ENCODE peak calls at places on chromosomes 7 and 10, in seven cellular contexts. S, Y, B, R, E, M and G are unnamed samples. For H3K27me3, the result is how much of the 10 kb centered on the place peaks cover.

GRCh38 chr7:18370689-18371088 is 124.9 kb upstream of the HDAC9 start:
- DNase-seq in S (no peak), Y (no peak), B (no peak), R (no peak), E (no peak), M (no peak), G (no peak)

GRCh38 chr10:114174462-114175190 is 623 bp upstream of the CCDC186 start:
- DNase-seq in S (peak), Y (no peak), B (peak), R (no peak), E (peak), M (no peak), G (no peak)

GRCh38 chr7:141356096-141356495 is 195.1 kb upstream of the AGK start:
- DNase-seq in S (no peak), Y (no peak), B (no peak), R (no peak), E (no peak), M (no peak), G (no peak)

GRCh38 chr7:130544356-130544755 is 52.5 kb downstream of the MEST start:
- DNase-seq in S (no peak), Y (no peak), B (no peak), R (no peak), E (no peak), M (no peak), G (no peak)

GRCh38 chr10:93745411-93746065 is 12.2 kb upstream of the LGI1 start:
- DNase-seq in S (no peak), Y (peak), B (no peak), R (peak), E (no peak), M (no peak), G (no peak)

GRCh38 chr7:67896721-67897120 is 900.1 kb downstream of the TYW1 start:
- DNase-seq in S (no peak), Y (no peak), B (no peak), R (no peak), E (no peak), M (no peak), G (no peak)

GRCh38 chr10:95600158-95600557 is 39.0 kb upstream of the SORBS1 start:
- DNase-seq in S (no peak), Y (no peak), B (no peak), R (no peak), E (no peak), M (no peak), G (no peak)

GRCh38 chr7:131123991-131124629 is 203.6 kb upstream of the MKLN1 start:
- DNase-seq in S (no peak), Y (no peak), B (no peak), R (no peak), E (no peak), M (no peak), G (no peak)

GRCh38 chr7:121138262-121138933 is 149.9 kb downstream of the CPED1 start:
- DNase-seq in S (no peak), Y (no peak), B (no peak), R (no peak), E (no peak), M (no peak), G (no peak)

GRCh38 chr10:17850526-17850925 is 41.4 kb downstream of the MRC1 start:
- DNase-seq in S (no peak), Y (no peak), B (no peak), R (no peak), E (no peak), M (no peak), G (no peak)

GRCh38 chr10:32054087-32054486 is 2.1 kb downstream of the KIF5B start:
- DNase-seq in S (no peak), Y (no peak), B (no peak), R (peak), E (peak), M (no peak), G (no peak)

GRCh38 chr7:64685741-64686140 is 19.8 kb downstream of the ZNF107 start:
- DNase-seq in S (no peak), Y (no peak), B (no peak), R (no peak), E (no peak), M (no peak), G (no peak)

GRCh38 chr10:33993917-33994316 is 659.5 kb upstream of the NRP1 start:
- DNase-seq in S (no peak), Y (no peak), B (no peak), R (no peak), E (no peak), M (no peak), G (no peak)

GRCh38 chr10:109889867-109890266 is 33.4 kb downstream of the XPNPEP1 start:
- DNase-seq in S (no peak), Y (no peak), B (no peak), R (no peak), E (peak), M (no peak), G (no peak)

GRCh38 chr7:22357311-22358175 is 589 bp upstream of the RAPGEF5 start:
- DNase-seq in S (no peak), Y (peak), B (no peak), R (peak), E (peak), M (peak), G (no peak)

GRCh38 chr10:79196470-79197461 is 128.0 kb downstream of the ZMIZ1 start:
- DNase-seq in S (peak), Y (peak), B (peak), R (peak), E (peak), M (peak), G (no peak)

GRCh38 chr10:7260912-7261700 is 149.7 kb downstream of the SFMBT2 start:
- DNase-seq in S (no peak), Y (no peak), B (no peak), R (no peak), E (peak), M (no peak), G (no peak)

GRCh38 chr10:124375353-124375614 is 43.4 kb downstream of the OAT start:
- DNase-seq in S (no peak), Y (no peak), B (no peak), R (no peak), E (no peak), M (no peak), G (no peak)

GRCh38 chr7:155821851-155822250 is 9.6 kb upstream of the SHH start:
- DNase-seq in S (no peak), Y (no peak), B (no peak), R (no peak), E (no peak), M (no peak), G (no peak)

GRCh38 chr10:130368761-130369560 is 232.8 kb downstream of the GLRX3 start:
- DNase-seq in S (no peak), Y (no peak), B (no peak), R (no peak), E (no peak), M (no peak), G (no peak)

GRCh38 chr10:71274901-71275796 is 43.9 kb upstream of the SLC29A3 start:
- DNase-seq in S (no peak), Y (no peak), B (no peak), R (no peak), E (no peak), M (no peak), G (no peak)

GRCh38 chr10:85916999-85917573 is 449.5 kb downstream of the GRID1 start:
- DNase-seq in S (no peak), Y (no peak), B (no peak), R (no peak), E (no peak), M (no peak), G (no peak)

GRCh38 chr10:75107756-75108683 is 3.4 kb upstream of the SAMD8 start:
- DNase-seq in S (no peak), Y (peak), B (no peak), R (no peak), E (no peak), M (peak), G (no peak)

GRCh38 chr10:21572578-21572977 is 38.5 kb downstream of the MLLT10 start:
- DNase-seq in S (peak), Y (no peak), B (no peak), R (no peak), E (peak), M (no peak), G (no peak)

GRCh38 chr7:99096124-99096887 is 47.6 kb downstream of the SMURF1 start:
- DNase-seq in S (no peak), Y (no peak), B (no peak), R (no peak), E (peak), M (no peak), G (no peak)

GRCh38 chr10:118960166-118961090 is 69.1 kb upstream of the NANOS1 start:
- DNase-seq in S (no peak), Y (no peak), B (no peak), R (no peak), E (no peak), M (no peak), G (no peak)

GRCh38 chr7:108034586-108034985 is 31.6 kb upstream of the LAMB1 start:
- DNase-seq in S (no peak), Y (peak), B (no peak), R (no peak), E (no peak), M (no peak), G (no peak)

GRCh38 chr10:73234695-73235094 is 12.4 kb downstream of the DNAJC9 start:
- DNase-seq in S (no peak), Y (no peak), B (no peak), R (no peak), E (no peak), M (no peak), G (no peak)

GRCh38 chr7:28102778-28103177 is 77.8 kb downstream of the JAZF1 start:
- DNase-seq in S (peak), Y (no peak), B (no peak), R (no peak), E (peak), M (peak), G (no peak)

GRCh38 chr7:47557986-47558670 is 23.8 kb downstream of the TNS3 start:
- DNase-seq in S (no peak), Y (peak), B (no peak), R (no peak), E (no peak), M (peak), G (no peak)

GRCh38 chr10:132418520-132419416 is 21.8 kb downstream of the PWWP2B start:
- DNase-seq in S (peak), Y (peak), B (no peak), R (no peak), E (no peak), M (peak), G (peak)
- H3K4me3 ChIP-seq in S (no peak), Y (peak), B (no peak), R (no peak), E (no peak), M (no peak), G (no peak)

GRCh38 chr7:49986191-49986590 is 106.9 kb downstream of the ZPBP start:
- DNase-seq in S (no peak), Y (no peak), B (no peak), R (no peak), E (no peak), M (no peak), G (no peak)
- H3K27me3 ChIP-seq in S (under half), Y (under half), B (under half), R (under half), E (under half), M (under half), G (under half)

DNA sequence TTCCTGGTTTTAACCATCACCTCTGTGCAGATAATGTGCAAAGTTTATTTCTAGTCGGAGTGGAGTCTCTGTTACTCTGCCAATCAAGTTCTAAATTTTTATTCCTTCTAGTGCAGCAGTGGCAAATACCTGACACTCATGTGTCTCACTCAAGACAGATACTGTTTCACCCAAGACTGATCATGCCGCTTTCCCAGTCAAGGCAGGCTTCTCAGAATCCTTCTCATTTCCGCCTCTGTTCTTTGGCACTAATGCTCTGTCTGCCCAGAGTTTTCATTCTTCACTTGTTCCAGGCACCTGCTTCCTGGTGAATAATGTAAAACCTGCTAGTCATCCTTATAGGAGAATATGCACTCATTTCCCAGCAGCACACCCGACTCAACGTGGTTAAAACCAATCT is 24.7 kb downstream of the MET start:
- DNase-seq in S (no peak), Y (no peak), B (no peak), R (no peak), E (no peak), M (no peak), G (no peak)
- H3K4me3 ChIP-seq in S (no peak), Y (no peak), B (no peak), R (no peak), E (no peak), M (no peak), G (no peak)

GRCh38 chr7:151018421-151019129 is 5.7 kb downstream of the ATG9B start:
- DNase-seq in S (no peak), Y (peak), B (peak), R (no peak), E (no peak), M (no peak), G (no peak)

GRCh38 chr7:151019130-151019447 is 5.2 kb downstream of the ATG9B start:
- DNase-seq in S (no peak), Y (no peak), B (no peak), R (no peak), E (no peak), M (no peak), G (no peak)

GRCh38 chr7:151016942-151017341 is 7.4 kb downstream of the ATG9B start:
- DNase-seq in S (no peak), Y (no peak), B (peak), R (no peak), E (no peak), M (no peak), G (no peak)

GRCh38 chr7:151017370-151017952 is 6.8 kb downstream of the ATG9B start:
- DNase-seq in S (no peak), Y (no peak), B (no peak), R (no peak), E (no peak), M (no peak), G (no peak)

DNA sequence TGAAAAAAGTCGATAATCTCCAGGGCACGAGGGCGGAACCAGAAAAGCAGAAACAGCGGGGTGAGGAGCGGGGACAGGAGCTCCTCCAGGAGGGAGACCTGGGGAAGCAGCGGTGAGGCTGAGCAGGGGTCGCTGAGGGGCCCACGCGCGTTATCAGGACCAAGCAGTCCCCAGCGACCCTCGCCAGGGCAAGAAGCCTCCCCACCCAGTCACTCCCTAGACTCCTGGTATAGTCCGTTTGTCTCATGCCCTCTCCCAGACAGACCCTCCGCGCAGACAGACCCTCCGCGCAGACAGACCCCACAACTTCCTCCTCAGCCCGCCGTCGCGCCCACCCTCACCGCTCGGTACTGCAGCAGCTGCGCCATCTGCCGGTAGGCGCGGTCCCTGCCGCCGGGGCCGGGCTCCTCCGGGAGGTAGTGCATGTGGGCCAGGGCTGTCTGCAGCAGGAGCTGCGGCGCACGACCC is 6.3 kb downstream of the ATG9B start:
- DNase-seq in S (no peak), Y (peak), B (peak), R (peak), E (peak), M (no peak), G (peak)
- H3K27me3 ChIP-seq in S (under half), Y (under half), B (under half), R (under half), E (half or more), M (under half), G (under half)

DNA sequence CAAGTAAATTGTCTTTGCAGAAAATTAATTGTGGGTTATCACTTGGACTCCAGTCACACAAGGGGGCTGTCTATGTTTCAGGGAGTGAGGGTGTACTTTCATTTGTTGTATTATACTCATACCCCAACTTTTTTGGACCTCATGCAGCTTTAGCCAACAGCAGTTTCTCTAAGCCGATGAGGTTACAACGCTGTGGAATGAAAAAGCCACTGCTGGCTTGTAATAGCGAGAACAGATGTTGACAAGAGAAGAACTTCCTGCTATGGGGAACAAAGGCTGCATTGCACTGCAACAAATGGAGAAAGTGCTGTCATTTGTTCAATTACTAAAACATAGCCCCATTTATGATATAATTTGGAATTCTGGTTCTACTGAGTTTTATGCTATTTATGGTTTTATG is 104.2 kb upstream of the TMEM72 start:
- DNase-seq in S (no peak), Y (no peak), B (no peak), R (no peak), E (no peak), M (no peak), G (no peak)
- H3K4me3 ChIP-seq in S (no peak), Y (no peak), B (no peak), R (no peak), E (no peak), M (no peak), G (no peak)

DNA sequence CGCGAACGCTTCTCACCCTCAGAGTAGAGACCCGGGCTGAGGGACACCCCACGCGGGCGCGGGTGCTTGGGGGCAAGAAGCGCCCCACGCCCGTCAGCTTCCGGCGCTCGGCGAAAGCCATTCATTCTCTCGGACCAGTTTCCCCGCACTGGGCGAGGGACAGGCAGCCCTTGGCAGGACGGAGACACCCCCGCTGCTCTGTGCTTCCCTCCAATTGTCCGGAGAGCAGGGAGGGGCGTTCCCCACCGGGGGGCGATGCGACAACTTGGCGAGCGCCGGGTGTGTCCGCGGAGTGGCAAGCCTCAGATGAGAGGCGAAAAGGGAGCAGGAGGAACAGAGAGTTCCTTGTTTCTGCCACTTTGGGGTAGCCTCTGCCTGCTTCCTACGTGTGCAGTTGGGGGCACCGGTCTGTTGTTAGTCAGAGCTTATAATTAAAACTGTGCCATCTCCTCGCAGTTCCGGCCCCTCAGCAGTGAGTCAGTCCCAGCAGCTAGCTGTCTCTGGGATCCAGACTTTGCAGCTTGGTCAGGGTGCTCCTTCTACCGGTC is 1.7 kb downstream of the GPR158 start:
- DNase-seq in S (no peak), Y (peak), B (no peak), R (no peak), E (no peak), M (no peak), G (no peak)
- H3K27me3 ChIP-seq in S (under half), Y (under half), B (under half), R (under half), E (under half), M (under half), G (under half)

DNA sequence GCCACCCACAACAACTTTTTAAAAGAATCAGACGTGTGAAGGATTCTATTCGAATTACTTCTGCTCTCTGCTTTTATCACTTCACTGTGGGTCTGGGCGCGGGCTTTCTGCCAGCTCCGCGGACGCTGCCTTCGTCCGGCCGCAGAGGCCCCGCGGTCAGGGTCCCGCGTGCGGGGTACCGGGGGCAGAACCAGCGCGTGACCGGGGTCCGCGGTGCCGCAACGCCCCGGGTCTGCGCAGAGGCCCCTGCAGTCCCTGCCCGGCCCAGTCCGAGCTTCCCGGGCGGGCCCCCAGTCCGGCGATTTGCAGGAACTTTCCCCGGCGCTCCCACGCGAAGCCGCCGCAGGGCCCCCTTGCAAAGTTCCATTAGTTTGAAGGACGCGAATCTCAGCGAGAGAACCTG is 461 bp upstream of the HTRA1 start:
- DNase-seq in S (no peak), Y (no peak), B (no peak), R (no peak), E (no peak), M (no peak), G (no peak)
- H3K4me3 ChIP-seq in S (peak), Y (peak), B (peak), R (peak), E (peak), M (no peak), G (peak)

DNA sequence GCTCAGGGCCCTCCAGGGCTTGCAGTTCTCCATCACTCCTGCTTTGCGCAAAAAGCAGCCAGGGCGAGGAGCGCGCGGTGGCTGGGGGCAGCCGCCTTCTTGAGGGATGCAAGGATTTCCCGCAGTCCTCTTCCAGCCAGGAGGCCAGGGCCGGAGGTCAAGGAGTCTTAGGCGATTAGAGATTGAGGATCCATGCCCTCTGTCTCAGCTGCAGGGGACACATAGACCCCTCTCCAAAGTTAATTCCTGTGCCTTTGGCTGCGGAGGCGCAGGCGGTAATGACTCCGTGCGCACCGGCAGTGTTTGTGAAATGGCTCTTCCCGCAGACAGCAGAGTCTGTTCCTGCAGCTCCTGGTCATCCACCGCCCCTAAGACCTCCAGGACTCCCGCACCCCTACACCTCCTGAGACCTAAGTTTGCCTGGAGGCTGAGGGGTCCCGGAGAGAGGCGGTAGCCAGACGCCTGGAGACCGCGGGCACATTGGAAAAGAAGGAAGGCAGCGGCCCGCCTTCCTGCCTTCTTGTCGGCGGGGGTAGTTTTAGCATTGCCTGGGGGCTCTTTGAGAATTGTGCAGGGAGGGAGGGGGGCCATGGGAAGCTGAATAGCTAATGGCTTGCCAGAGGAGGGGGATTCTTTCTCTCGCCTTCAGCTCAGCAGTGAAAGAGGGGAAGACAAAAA is 3.3 kb upstream of the NEUROG3 start:
- DNase-seq in S (no peak), Y (no peak), B (no peak), R (no peak), E (no peak), M (no peak), G (no peak)
- H3K27me3 ChIP-seq in S (half or more), Y (half or more), B (under half), R (half or more), E (half or more), M (under half), G (half or more)

GRCh38 chr7:5266148-5267028 is 16.4 kb upstream of the SLC29A4 start:
- DNase-seq in S (no peak), Y (peak), B (no peak), R (no peak), E (no peak), M (no peak), G (no peak)
- H3K4me3 ChIP-seq in S (no peak), Y (no peak), B (no peak), R (peak), E (no peak), M (no peak), G (no peak)